ENCODE peak calls at places on chromosomes 1 and 21, in five cellular contexts. P is heart right ventricle, G is tibial artery, Z is MCF 10A, N is left lung. W is an unnamed sample.

GRCh38 chr1:221993444-221993948 is 251.6 kb upstream of the DUSP10 start:
- DNase-seq in P (no peak), Z (no peak), N (no peak), G (no peak), W (no peak)

GRCh38 chr1:11804666-11805453 is 904 bp downstream of the MTHFR start:
- DNase-seq in Z (peak), G (peak), P (peak), N (no peak), W (no peak)

GRCh38 chr1:201265771-201266170 is 17.5 kb upstream of the PKP1 start:
- DNase-seq in N (no peak), G (no peak), P (no peak), Z (peak), W (no peak)

GRCh38 chr1:20883766-20884165 is 96.7 kb upstream of the HP1BP3 start:
- DNase-seq in P (no peak), Z (peak), G (no peak), N (no peak), W (no peak)

GRCh38 chr1:213277036-213277435 is 226.0 kb downstream of the RPS6KC1 start:
- DNase-seq in P (no peak), N (no peak), G (no peak), Z (no peak), W (no peak)

GRCh38 chr1:228900099-228900965 is 165.1 kb downstream of the RHOU start:
- DNase-seq in P (no peak), G (peak), N (no peak), Z (no peak), W (peak)

GRCh38 chr21:44960141-44961092 is 20.6 kb downstream of the SLX9 start:
- DNase-seq in P (no peak), Z (no peak), G (no peak), N (peak), W (no peak)

GRCh38 chr21:42089665-42090310 is 18.7 kb downstream of the UMODL1 start:
- DNase-seq in P (no peak), Z (no peak), G (no peak), N (no peak), W (no peak)

GRCh38 chr1:93662481-93663190 is 19.0 kb downstream of the BCAR3 start:
- DNase-seq in G (no peak), N (no peak), P (no peak), Z (no peak), W (no peak)

GRCh38 chr1:150237746-150238145 is 1.8 kb upstream of the ANP32E start:
- DNase-seq in P (no peak), N (no peak), Z (no peak), G (no peak), W (no peak)

GRCh38 chr1:52658795-52659194 is 25.8 kb downstream of the SHISAL2A start:
- DNase-seq in G (no peak), P (no peak), N (no peak), Z (peak), W (no peak)

GRCh38 chr1:202802998-202803932 is 5.0 kb downstream of the KDM5B start:
- DNase-seq in P (no peak), G (peak), Z (peak), N (no peak), W (peak)

GRCh38 chr1:198245379-198245778 is 88.6 kb downstream of the NEK7 start:
- DNase-seq in Z (no peak), N (no peak), P (no peak), G (no peak), W (no peak)

GRCh38 chr1:48673725-48674124 is 103.0 kb downstream of the BEND5 start:
- DNase-seq in N (no peak), P (no peak), Z (no peak), G (no peak), W (no peak)

GRCh38 chr1:173451981-173452380 is 25.2 kb upstream of the PRDX6 start:
- DNase-seq in P (peak), N (no peak), Z (peak), G (no peak), W (no peak)

GRCh38 chr1:22351757-22352080 is 99.9 kb upstream of the ZBTB40 start:
- DNase-seq in P (no peak), N (no peak), G (no peak), Z (no peak), W (no peak)

GRCh38 chr1:64197076-64197475 is 6.3 kb upstream of the UBE2U start:
- DNase-seq in P (no peak), Z (no peak), G (no peak), N (no peak), W (no peak)

GRCh38 chr1:233439721-233440120 is 112.2 kb downstream of the MAP3K21 start:
- DNase-seq in Z (no peak), N (no peak), P (no peak), G (no peak), W (no peak)

GRCh38 chr1:80994934-80995333 is 805.8 kb upstream of the ADGRL2 start:
- DNase-seq in N (no peak), P (no peak), Z (no peak), G (no peak), W (no peak)

GRCh38 chr21:35619184-35619583 is 441.1 kb downstream of the SETD4 start:
- DNase-seq in P (no peak), N (no peak), Z (peak), G (no peak), W (no peak)

GRCh38 chr1:54559771-54560231 is 11.8 kb downstream of the ACOT11 start:
- DNase-seq in G (no peak), N (no peak), P (peak), Z (no peak), W (peak)

GRCh38 chr1:204556458-204557052 is 40.3 kb downstream of the MDM4 start:
- DNase-seq in G (no peak), P (no peak), Z (no peak), N (no peak), W (no peak)

GRCh38 chr1:195637474-195637873 is 970.8 kb downstream of the KCNT2 start:
- DNase-seq in P (no peak), N (no peak), Z (no peak), G (no peak), W (no peak)

GRCh38 chr1:31509124-31510072 is 66.9 kb upstream of the TINAGL1 start:
- DNase-seq in G (no peak), Z (no peak), N (no peak), P (no peak), W (no peak)

GRCh38 chr21:31255846-31256395 is 88.1 kb downstream of the TIAM1 start:
- DNase-seq in G (no peak), N (no peak), P (no peak), Z (no peak), W (no peak)

GRCh38 chr1:171902527-171902926 is 61.2 kb downstream of the DNM3 start:
- DNase-seq in G (no peak), P (no peak), N (no peak), Z (peak), W (no peak)

GRCh38 chr1:11479375-11479979 is 522 bp downstream of the DISP3 start:
- DNase-seq in N (no peak), P (no peak), Z (no peak), G (no peak), W (no peak)

GRCh38 chr1:208187499-208188041 is 56.6 kb downstream of the PLXNA2 start:
- DNase-seq in N (no peak), P (no peak), Z (no peak), G (no peak), W (no peak)

GRCh38 chr1:107622975-107623374 is 342.0 kb downstream of the VAV3 start:
- DNase-seq in Z (peak), G (no peak), P (no peak), N (no peak), W (no peak)

DNA sequence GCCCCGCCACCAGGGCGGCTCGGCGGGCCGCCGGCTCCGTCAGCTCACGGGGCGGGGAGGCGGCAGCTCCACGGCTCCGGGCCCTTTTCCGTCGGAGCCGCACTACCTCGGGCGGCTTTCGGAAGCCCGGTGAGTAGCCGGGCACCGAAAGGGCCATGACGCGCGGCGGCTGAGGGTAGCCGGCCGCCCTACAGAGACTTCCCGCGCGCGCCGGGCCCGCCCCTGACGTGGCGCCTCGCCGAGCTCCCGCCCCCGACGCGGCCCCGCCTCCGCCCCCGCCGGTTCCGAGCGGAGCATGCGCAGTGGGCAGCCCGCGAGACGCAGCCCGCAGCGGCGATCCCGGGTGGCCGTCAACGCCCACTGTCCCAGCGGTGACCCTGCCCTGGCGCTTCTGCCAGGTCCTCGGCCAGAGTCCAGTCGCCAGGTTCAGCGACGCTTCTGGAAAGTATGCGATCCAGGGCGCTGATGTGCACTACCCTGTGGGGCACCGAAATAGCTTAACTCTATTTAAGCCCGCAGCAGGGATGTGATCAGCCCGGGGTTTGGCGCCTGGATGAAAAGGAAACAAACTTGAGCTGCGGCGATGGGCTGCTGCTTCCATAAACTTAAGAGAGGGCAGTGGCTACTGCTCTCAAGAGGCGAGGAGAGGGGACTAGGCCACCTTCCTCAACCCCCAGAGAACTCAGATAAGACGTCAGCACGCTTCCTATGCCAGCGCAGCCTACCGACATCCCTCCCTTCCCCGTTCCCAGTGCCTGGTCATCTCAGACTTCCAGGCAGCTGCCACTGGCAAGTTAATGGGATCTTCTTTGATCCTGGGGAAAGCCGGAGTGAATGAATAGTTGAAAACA is at the start of gene DONSON:
- DNase-seq in N (peak), G (peak), Z (peak), P (peak), W (peak)
- TF ChIP-seq CTCF in N (no peak), G (no peak), Z (no peak), P (no peak), W (no peak)

GRCh38 chr1:29227511-29227910 is 3.2 kb downstream of the MECR start:
- DNase-seq in Z (no peak), P (no peak), N (no peak), G (no peak), W (no peak)

GRCh38 chr1:29230204-29230552 is 556 bp downstream of the MECR start:
- DNase-seq in P (no peak), G (no peak), Z (no peak), N (no peak), W (no peak)

GRCh38 chr1:29233693-29234092 is 2.6 kb upstream of the PTPRU start:
- DNase-seq in P (no peak), N (no peak), Z (no peak), G (no peak), W (no peak)

GRCh38 chr1:29234471-29234870 is 1.9 kb upstream of the PTPRU start:
- DNase-seq in P (no peak), G (no peak), Z (no peak), N (no peak), W (no peak)

DNA sequence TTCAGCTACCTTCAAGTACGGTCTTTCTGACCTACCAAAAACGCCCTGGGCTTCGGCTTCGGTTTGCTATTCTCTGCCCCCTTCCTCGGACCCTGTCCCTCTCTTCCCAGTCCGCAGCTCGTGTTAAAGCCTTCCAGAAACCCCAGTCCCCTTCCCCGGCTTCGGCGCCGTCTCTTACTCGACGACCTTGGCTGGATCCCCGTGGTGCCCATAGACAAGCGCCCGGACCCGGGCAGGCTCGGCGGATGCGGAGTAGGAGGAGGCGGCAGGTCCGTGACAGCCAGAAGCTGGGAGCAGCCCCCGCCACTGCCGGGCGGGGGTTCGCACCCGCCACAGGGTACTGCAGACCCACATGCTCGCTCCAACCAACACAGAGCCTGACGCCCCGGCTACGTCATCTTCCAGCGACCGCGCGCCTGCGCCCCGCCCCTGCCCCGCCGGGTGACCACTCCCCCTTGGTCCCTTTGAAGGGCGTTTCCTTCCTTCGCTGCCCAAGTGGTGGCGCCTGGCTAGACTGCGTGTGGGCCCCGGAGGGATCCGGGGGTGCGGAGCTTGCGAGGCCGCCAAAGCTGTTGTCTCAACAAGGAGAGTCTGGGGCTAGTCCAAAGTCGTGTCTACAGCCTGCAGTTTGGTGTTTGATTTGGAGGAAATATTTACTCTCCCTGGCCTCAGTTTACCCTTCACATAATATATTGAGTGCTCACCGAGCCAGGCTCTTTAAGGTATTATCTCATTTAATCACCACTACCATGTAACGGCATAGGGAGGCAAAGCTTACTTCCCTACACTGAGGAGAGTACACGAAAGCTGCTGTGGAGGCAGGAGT is at the start of gene MECR:
- DNase-seq in G (peak), P (peak), Z (peak), N (peak), W (peak)
- TF ChIP-seq CTCF in G (peak), P (no peak), Z (peak), N (no peak), W (no peak)

GRCh38 chr1:27303509-27303908 is 18.5 kb upstream of the TMEM222 start:
- DNase-seq in Z (no peak), N (no peak), G (no peak), P (no peak), W (no peak)

GRCh38 chr1:27307851-27308598 is 13.9 kb upstream of the TMEM222 start:
- DNase-seq in Z (no peak), N (no peak), G (no peak), P (no peak), W (no peak)

GRCh38 chr1:27302612-27303011 is 19.4 kb upstream of the TMEM222 start:
- DNase-seq in G (no peak), N (no peak), Z (no peak), P (no peak), W (no peak)

GRCh38 chr1:27306071-27306470 is 15.9 kb upstream of the TMEM222 start:
- DNase-seq in N (no peak), G (no peak), P (no peak), Z (no peak), W (no peak)

DNA sequence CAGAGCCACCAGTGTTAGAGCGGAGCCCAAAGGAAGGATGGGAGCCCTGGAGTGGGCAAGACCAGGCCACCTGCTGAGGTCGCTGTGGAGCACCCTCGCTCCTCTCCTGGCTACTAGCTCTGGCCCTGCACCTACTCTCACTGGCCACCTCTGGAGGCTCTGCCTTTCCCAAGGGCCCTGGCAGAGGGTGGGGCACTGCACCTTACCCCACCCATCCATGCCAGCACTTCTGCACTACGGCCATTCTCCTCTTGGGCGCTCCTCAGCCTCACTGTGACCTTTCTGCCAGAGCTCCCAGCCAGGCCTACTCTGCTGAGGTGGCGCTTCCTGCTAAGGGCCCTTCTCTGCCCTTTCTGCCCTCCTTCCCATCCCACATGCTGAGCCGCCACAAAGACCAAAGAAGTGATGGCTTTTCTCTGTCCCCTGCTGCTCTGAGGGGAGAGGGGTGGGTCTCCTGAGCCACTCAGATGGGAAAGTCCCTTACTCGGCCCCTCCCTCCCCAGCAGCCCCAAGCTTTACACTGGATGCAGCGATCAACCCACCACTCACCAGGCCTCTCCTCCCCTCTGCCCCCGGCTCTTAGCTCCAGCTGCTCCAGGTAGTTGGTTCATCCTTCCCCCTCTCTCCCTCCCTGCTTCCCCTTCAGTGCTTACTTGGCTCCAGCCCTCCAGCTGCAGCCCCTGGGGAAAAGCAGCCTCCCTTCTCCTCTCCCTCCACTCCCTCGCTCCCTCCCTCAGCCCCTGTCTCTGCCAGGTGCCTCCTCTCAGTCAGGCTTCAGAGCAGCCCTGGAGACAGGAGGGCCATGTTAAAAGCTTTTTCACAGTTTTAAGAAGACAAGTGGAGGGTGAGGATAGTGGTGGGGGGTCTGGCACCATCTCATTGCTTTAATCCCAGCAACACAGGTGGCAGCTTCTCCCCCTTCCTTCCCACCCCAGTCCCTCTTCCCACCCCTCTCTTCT is 14.8 kb upstream of the TMEM222 start:
- DNase-seq in Z (no peak), G (no peak), P (no peak), N (no peak), W (no peak)
- TF ChIP-seq CTCF in Z (no peak), G (no peak), P (no peak), N (no peak), W (no peak)

GRCh38 chr1:226110249-226111108 is 48.0 kb downstream of the H3-3A start:
- DNase-seq in N (peak), P (peak), Z (peak), G (peak), W (peak)

GRCh38 chr1:226111109-226111864 is 48.8 kb downstream of the H3-3A start:
- DNase-seq in P (peak), Z (no peak), N (no peak), G (no peak), W (no peak)

GRCh38 chr1:226107471-226108460 is 45.2 kb downstream of the H3-3A start:
- DNase-seq in G (no peak), P (no peak), Z (no peak), N (no peak), W (no peak)

GRCh38 chr1:226108935-226109828 is 46.7 kb downstream of the H3-3A start:
- DNase-seq in P (peak), N (no peak), G (peak), Z (peak), W (no peak)

DNA sequence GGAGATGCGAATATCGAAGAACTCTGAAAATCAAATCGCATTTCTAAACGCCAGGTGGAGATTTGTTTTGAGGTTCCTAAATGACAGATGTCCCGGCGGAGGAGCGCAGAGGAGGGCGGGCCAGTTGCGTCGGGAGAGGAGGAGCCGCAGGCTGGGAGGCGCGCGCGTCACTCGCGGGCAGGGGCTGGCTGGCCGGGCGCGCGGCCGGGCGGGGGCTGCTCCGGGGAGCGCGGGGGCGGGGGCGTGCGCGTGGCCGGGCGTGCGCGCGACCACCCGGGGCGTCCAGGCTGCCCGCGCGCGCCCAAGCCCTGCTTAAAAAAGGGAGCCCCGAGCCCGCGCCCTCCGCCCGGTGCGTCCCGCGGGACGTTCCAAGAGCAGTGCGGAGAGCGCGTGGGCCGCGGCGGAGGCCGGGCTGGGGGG is 47.3 kb downstream of the H3-3A start:
- DNase-seq in Z (peak), P (peak), G (peak), N (peak), W (peak)
- TF ChIP-seq CTCF in Z (peak), P (no peak), G (peak), N (no peak), W (no peak)

W was measured in lower leg skin.